ENCODE peak calls at places on chromosomes 12 and 14, in six cellular contexts. N is right lobe of liver; R is H7; I is transverse colon; O is CD8-positive, alpha-beta T cell; W is heart left ventricle. B is an unnamed sample.

GRCh38 chr14:68172216-68172615 is 352.6 kb downstream of the RAD51B start:
- DNase-seq in I (no peak), R (no peak), N (no peak), W (no peak), O (no peak), B (no peak)

GRCh38 chr12:99250091-99250490 is 397.5 kb upstream of the GARIN6 start:
- DNase-seq in N (no peak), I (no peak), O (no peak), R (no peak), W (no peak), B (no peak)

GRCh38 chr12:5798242-5799015 is 146.6 kb downstream of the ANO2 start:
- DNase-seq in R (no peak), W (no peak), I (no peak), O (no peak), N (no peak), B (no peak)

GRCh38 chr12:111761706-111762105 is 5.0 kb upstream of the ALDH2 start:
- DNase-seq in I (no peak), N (no peak), W (no peak), O (no peak), R (no peak), B (no peak)

GRCh38 chr12:111211910-111212757 is 156.8 kb downstream of the PHETA1 start:
- DNase-seq in W (no peak), I (no peak), O (no peak), R (peak), N (no peak), B (no peak)

GRCh38 chr14:50741571-50741970 is 73.5 kb upstream of the SAV1 start:
- DNase-seq in W (no peak), R (no peak), O (no peak), N (no peak), I (no peak), B (no peak)

GRCh38 chr12:72271401-72271740 is 799 bp upstream of the TRHDE start:
- DNase-seq in I (no peak), R (peak), O (no peak), N (peak), W (no peak), B (peak)

GRCh38 chr14:64539186-64539552 is 1.4 kb upstream of the HSPA2 start:
- DNase-seq in N (no peak), R (no peak), W (no peak), O (no peak), I (no peak), B (no peak)

GRCh38 chr12:22105542-22105941 is 59.5 kb downstream of the CMAS start:
- DNase-seq in I (no peak), R (no peak), O (no peak), W (no peak), N (no peak), B (no peak)

GRCh38 chr12:58346032-58346632 is 404.8 kb downstream of the ATP23 start:
- DNase-seq in N (no peak), O (no peak), W (no peak), I (no peak), R (peak), B (no peak)

GRCh38 chr14:98903371-98903770 is 368.6 kb downstream of the BCL11B start:
- DNase-seq in I (no peak), O (no peak), R (no peak), W (no peak), N (no peak), B (no peak)

GRCh38 chr12:15244341-15244740 is 23.1 kb upstream of the RERG start:
- DNase-seq in N (no peak), O (no peak), W (no peak), I (no peak), R (no peak), B (no peak)

GRCh38 chr12:15979096-15980091 is 68.3 kb downstream of the DERA start:
- DNase-seq in N (no peak), O (no peak), I (peak), W (no peak), R (peak), B (no peak)

GRCh38 chr12:95077341-95077740 is 3.9 kb upstream of the NR2C1 start:
- DNase-seq in I (no peak), N (no peak), R (no peak), O (no peak), W (no peak), B (no peak)

GRCh38 chr12:125193798-125194562 is 128.7 kb downstream of the AACS start:
- DNase-seq in W (no peak), R (peak), I (no peak), O (no peak), N (no peak), B (no peak)

GRCh38 chr14:54606631-54607133 is 39.8 kb downstream of the SAMD4A start:
- DNase-seq in W (peak), N (no peak), R (no peak), O (no peak), I (no peak), B (no peak)

GRCh38 chr14:29618323-29619067 is 309.2 kb downstream of the PRKD1 start:
- DNase-seq in O (no peak), I (no peak), R (no peak), N (no peak), W (no peak), B (no peak)

GRCh38 chr12:12428961-12429657 is 72.2 kb downstream of the BORCS5 start:
- DNase-seq in O (no peak), R (no peak), N (no peak), W (no peak), I (no peak), B (no peak)

GRCh38 chr14:24312736-24313507 is 1.6 kb downstream of the LTB4R start:
- DNase-seq in W (peak), N (peak), R (no peak), I (peak), O (no peak), B (no peak)
- H3K4me3 ChIP-seq in W (peak), N (no peak), R (no peak), I (no peak), O (no peak), B (no peak)

GRCh38 chr12:24754690-24755638 is 193.9 kb downstream of the BCAT1 start:
- DNase-seq in O (no peak), R (no peak), I (no peak), N (no peak), W (no peak), B (no peak)
- H3K4me3 ChIP-seq in O (no peak), R (no peak), I (no peak), N (no peak), W (no peak), B (no peak)

GRCh38 chr12:10453144-10453543 is at the start of gene KLRC1:
- DNase-seq in R (no peak), N (no peak), W (no peak), I (no peak), O (no peak), B (no peak)

GRCh38 chr12:10455766-10456165 is 2.6 kb upstream of the KLRC1 start:
- DNase-seq in N (no peak), R (no peak), I (no peak), W (no peak), O (no peak), B (no peak)

GRCh38 chr12:10457760-10458159 is 4.6 kb upstream of the KLRC1 start:
- DNase-seq in R (peak), I (no peak), W (no peak), N (no peak), O (no peak), B (no peak)

GRCh38 chr12:10454531-10454930 is 1.4 kb upstream of the KLRC1 start:
- DNase-seq in W (no peak), R (no peak), O (no peak), I (no peak), N (no peak), B (no peak)
- H3K4me3 ChIP-seq in W (no peak), R (no peak), O (no peak), I (no peak), N (no peak), B (no peak)

GRCh38 chr14:70858641-70859040 is 48.6 kb upstream of the PCNX1 start:
- DNase-seq in I (no peak), O (no peak), N (no peak), R (no peak), W (no peak), B (no peak)

GRCh38 chr14:70857499-70857895 is 48.2 kb upstream of the MAP3K9 start:
- DNase-seq in O (no peak), R (no peak), I (no peak), N (no peak), W (no peak), B (no peak)

GRCh38 chr14:70856851-70857498 is 47.7 kb upstream of the MAP3K9 start:
- DNase-seq in R (no peak), I (no peak), N (no peak), W (no peak), O (no peak), B (no peak)

DNA sequence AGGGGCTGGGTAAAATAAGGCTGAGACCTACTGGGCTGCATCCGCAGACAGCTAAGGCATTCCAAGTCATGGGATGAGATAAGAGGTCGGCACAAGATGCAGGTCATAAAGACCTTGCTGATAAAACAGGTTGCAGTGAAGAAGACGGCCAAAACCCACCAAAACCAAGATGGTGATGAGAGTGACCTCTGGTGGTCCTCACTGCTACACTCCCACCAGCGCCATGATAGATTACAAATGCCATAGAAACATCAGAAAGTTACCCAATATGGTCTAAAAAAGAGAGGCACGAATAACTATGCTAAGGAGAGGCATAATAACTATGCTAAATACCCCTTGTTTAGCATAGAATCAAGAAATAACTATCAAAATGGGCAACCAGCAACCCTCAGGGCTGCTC is 46.2 kb upstream of the MAP3K9 start:
- DNase-seq in W (no peak), I (no peak), R (no peak), N (no peak), O (no peak), B (no peak)
- H3K4me3 ChIP-seq in W (no peak), I (no peak), R (no peak), N (no peak), O (no peak), B (no peak)

GRCh38 chr12:109571773-109572505 is 1.4 kb downstream of the MMAB start:
- DNase-seq in W (no peak), R (no peak), O (no peak), N (peak), I (no peak), B (no peak)
- H3K4me3 ChIP-seq in W (peak), R (no peak), O (no peak), N (peak), I (no peak), B (no peak)

B was measured in right atrium auricular region.